ENCODE peak calls at places on chromosomes 1 and 21, in six cellular contexts. One of them, this sample, is unnamed.

GRCh38 chr1:214476229-214476957 is 75.0 kb downstream of the PTPN14 start:
- DNase-seq in D341Med: no peak
- DNase-seq in A172: no peak
- DNase-seq in left colon: no peak
- DNase-seq in stimulated activated CD8-positive, alpha-beta memory T cell treated with anti-CD3 and anti-CD28 coated beads, Interleukin-15, amount 100 ng/mL, for 4 hours: no peak
- DNase-seq in IMR-90: no peak
- DNase-seq in this sample: peak; percentile 40

GRCh38 chr1:93588955-93589354 is 92.7 kb downstream of the BCAR3 start:
- DNase-seq in A172: no peak
- DNase-seq in stimulated activated CD8-positive, alpha-beta memory T cell treated with anti-CD3 and anti-CD28 coated beads, Interleukin-15, amount 100 ng/mL, for 4 hours: no peak
- DNase-seq in D341Med: no peak
- DNase-seq in left colon: no peak
- DNase-seq in IMR-90: no peak
- DNase-seq in this sample: no peak

GRCh38 chr1:7044471-7044805 is 259.2 kb downstream of the CAMTA1 start:
- DNase-seq in A172: no peak
- DNase-seq in left colon: no peak
- DNase-seq in stimulated activated CD8-positive, alpha-beta memory T cell treated with anti-CD3 and anti-CD28 coated beads, Interleukin-15, amount 100 ng/mL, for 4 hours: no peak
- DNase-seq in IMR-90: no peak
- DNase-seq in D341Med: no peak
- DNase-seq in this sample: no peak

GRCh38 chr1:228668553-228669400 is 66.5 kb upstream of the RHOU start:
- DNase-seq in stimulated activated CD8-positive, alpha-beta memory T cell treated with anti-CD3 and anti-CD28 coated beads, Interleukin-15, amount 100 ng/mL, for 4 hours: no peak
- DNase-seq in D341Med: no peak
- DNase-seq in A172: no peak
- DNase-seq in IMR-90: peak; percentile 42
- DNase-seq in left colon: no peak
- DNase-seq in this sample: no peak

GRCh38 chr1:219990782-219991510 is 55.4 kb downstream of the EPRS1 start:
- DNase-seq in A172: peak; percentile 39
- DNase-seq in stimulated activated CD8-positive, alpha-beta memory T cell treated with anti-CD3 and anti-CD28 coated beads, Interleukin-15, amount 100 ng/mL, for 4 hours: no peak
- DNase-seq in left colon: no peak
- DNase-seq in IMR-90: peak; percentile 51
- DNase-seq in D341Med: peak; percentile 36
- DNase-seq in this sample: no peak

GRCh38 chr1:78650114-78650513 is 483 bp downstream of the IFI44 start:
- DNase-seq in A172: peak; percentile 13
- DNase-seq in D341Med: no peak
- DNase-seq in left colon: no peak
- DNase-seq in IMR-90: no peak
- DNase-seq in stimulated activated CD8-positive, alpha-beta memory T cell treated with anti-CD3 and anti-CD28 coated beads, Interleukin-15, amount 100 ng/mL, for 4 hours: no peak
- DNase-seq in this sample: no peak

GRCh38 chr1:25802915-25803314 is 2.9 kb downstream of the SELENON start:
- DNase-seq in IMR-90: no peak
- DNase-seq in A172: no peak
- DNase-seq in left colon: no peak
- DNase-seq in stimulated activated CD8-positive, alpha-beta memory T cell treated with anti-CD3 and anti-CD28 coated beads, Interleukin-15, amount 100 ng/mL, for 4 hours: no peak
- DNase-seq in D341Med: no peak
- DNase-seq in this sample: no peak

GRCh38 chr21:20971296-20971921 is 26.8 kb upstream of the NCAM2 start:
- DNase-seq in stimulated activated CD8-positive, alpha-beta memory T cell treated with anti-CD3 and anti-CD28 coated beads, Interleukin-15, amount 100 ng/mL, for 4 hours: no peak
- DNase-seq in A172: peak; percentile 21
- DNase-seq in IMR-90: peak; percentile 60
- DNase-seq in D341Med: peak; percentile 62
- DNase-seq in left colon: no peak
- DNase-seq in this sample: no peak

GRCh38 chr21:34826818-34827217 is 158.0 kb downstream of the CLIC6 start:
- DNase-seq in left colon: no peak
- DNase-seq in A172: no peak
- DNase-seq in stimulated activated CD8-positive, alpha-beta memory T cell treated with anti-CD3 and anti-CD28 coated beads, Interleukin-15, amount 100 ng/mL, for 4 hours: no peak
- DNase-seq in IMR-90: no peak
- DNase-seq in D341Med: no peak
- DNase-seq in this sample: no peak

GRCh38 chr1:78472851-78473496 is 17.8 kb upstream of the PTGFR start:
- DNase-seq in A172: no peak
- DNase-seq in left colon: no peak
- DNase-seq in D341Med: no peak
- DNase-seq in IMR-90: no peak
- DNase-seq in stimulated activated CD8-positive, alpha-beta memory T cell treated with anti-CD3 and anti-CD28 coated beads, Interleukin-15, amount 100 ng/mL, for 4 hours: no peak
- DNase-seq in this sample: no peak

GRCh38 chr21:31658053-31658452 is 1.4 kb upstream of the SOD1 start:
- DNase-seq in D341Med: no peak
- DNase-seq in A172: no peak
- DNase-seq in left colon: peak; percentile 75
- DNase-seq in stimulated activated CD8-positive, alpha-beta memory T cell treated with anti-CD3 and anti-CD28 coated beads, Interleukin-15, amount 100 ng/mL, for 4 hours: no peak
- DNase-seq in IMR-90: no peak
- DNase-seq in this sample: no peak

GRCh38 chr1:171985639-171986038 is 144.3 kb downstream of the DNM3 start:
- DNase-seq in left colon: no peak
- DNase-seq in IMR-90: no peak
- DNase-seq in A172: peak; percentile 15
- DNase-seq in stimulated activated CD8-positive, alpha-beta memory T cell treated with anti-CD3 and anti-CD28 coated beads, Interleukin-15, amount 100 ng/mL, for 4 hours: no peak
- DNase-seq in D341Med: peak; percentile 46
- DNase-seq in this sample: no peak

GRCh38 chr21:26769613-26770188 is 75.5 kb downstream of the ADAMTS1 start:
- DNase-seq in left colon: no peak
- DNase-seq in stimulated activated CD8-positive, alpha-beta memory T cell treated with anti-CD3 and anti-CD28 coated beads, Interleukin-15, amount 100 ng/mL, for 4 hours: no peak
- DNase-seq in IMR-90: peak; percentile 73
- DNase-seq in D341Med: no peak
- DNase-seq in A172: peak; percentile 42
- DNase-seq in this sample: no peak

GRCh38 chr1:208036177-208036808 is 125.4 kb upstream of the CD34 start:
- DNase-seq in left colon: no peak
- DNase-seq in D341Med: no peak
- DNase-seq in IMR-90: peak; percentile 31
- DNase-seq in A172: peak; percentile 49
- DNase-seq in stimulated activated CD8-positive, alpha-beta memory T cell treated with anti-CD3 and anti-CD28 coated beads, Interleukin-15, amount 100 ng/mL, for 4 hours: no peak
- DNase-seq in this sample: no peak

GRCh38 chr1:200653022-200653462 is 16.7 kb downstream of the DDX59 start:
- DNase-seq in IMR-90: no peak
- DNase-seq in A172: no peak
- DNase-seq in left colon: no peak
- DNase-seq in stimulated activated CD8-positive, alpha-beta memory T cell treated with anti-CD3 and anti-CD28 coated beads, Interleukin-15, amount 100 ng/mL, for 4 hours: no peak
- DNase-seq in D341Med: no peak
- DNase-seq in this sample: no peak

GRCh38 chr1:210394281-210394798 is 65.6 kb downstream of the HHAT start:
- DNase-seq in left colon: no peak
- DNase-seq in IMR-90: peak; percentile 27
- DNase-seq in A172: peak; percentile 82
- DNase-seq in stimulated activated CD8-positive, alpha-beta memory T cell treated with anti-CD3 and anti-CD28 coated beads, Interleukin-15, amount 100 ng/mL, for 4 hours: no peak
- DNase-seq in D341Med: no peak
- DNase-seq in this sample: no peak

GRCh38 chr1:15975358-15975804 is 520 bp downstream of the ZBTB17 start:
- DNase-seq in stimulated activated CD8-positive, alpha-beta memory T cell treated with anti-CD3 and anti-CD28 coated beads, Interleukin-15, amount 100 ng/mL, for 4 hours: peak; percentile 82
- DNase-seq in D341Med: peak; percentile 84
- DNase-seq in left colon: no peak
- DNase-seq in A172: no peak
- DNase-seq in IMR-90: peak; percentile 58
- DNase-seq in this sample: peak; percentile 31

GRCh38 chr1:56507925-56508522 is 71.3 kb downstream of the PLPP3 start:
- DNase-seq in IMR-90: no peak
- DNase-seq in A172: no peak
- DNase-seq in D341Med: no peak
- DNase-seq in stimulated activated CD8-positive, alpha-beta memory T cell treated with anti-CD3 and anti-CD28 coated beads, Interleukin-15, amount 100 ng/mL, for 4 hours: no peak
- DNase-seq in left colon: no peak
- DNase-seq in this sample: peak; percentile 27

GRCh38 chr1:11383553-11384169 is 95.3 kb upstream of the DISP3 start:
- DNase-seq in D341Med: no peak
- DNase-seq in stimulated activated CD8-positive, alpha-beta memory T cell treated with anti-CD3 and anti-CD28 coated beads, Interleukin-15, amount 100 ng/mL, for 4 hours: no peak
- DNase-seq in left colon: no peak
- DNase-seq in A172: no peak
- DNase-seq in IMR-90: no peak
- DNase-seq in this sample: no peak

GRCh38 chr1:165661691-165662090 is 30.7 kb downstream of the MGST3 start:
- DNase-seq in A172: no peak
- DNase-seq in left colon: no peak
- DNase-seq in stimulated activated CD8-positive, alpha-beta memory T cell treated with anti-CD3 and anti-CD28 coated beads, Interleukin-15, amount 100 ng/mL, for 4 hours: no peak
- DNase-seq in D341Med: no peak
- DNase-seq in IMR-90: no peak
- DNase-seq in this sample: no peak

GRCh38 chr1:150076066-150076465 is 8.5 kb downstream of the VPS45 start:
- DNase-seq in IMR-90: peak; percentile 79
- DNase-seq in A172: no peak
- DNase-seq in stimulated activated CD8-positive, alpha-beta memory T cell treated with anti-CD3 and anti-CD28 coated beads, Interleukin-15, amount 100 ng/mL, for 4 hours: no peak
- DNase-seq in left colon: no peak
- DNase-seq in D341Med: no peak
- DNase-seq in this sample: no peak

GRCh38 chr1:110615548-110616130 is 9.5 kb upstream of the KCNA2 start:
- DNase-seq in A172: peak; percentile 62
- DNase-seq in IMR-90: peak; percentile 51
- DNase-seq in D341Med: peak; percentile 66
- DNase-seq in left colon: peak; percentile 51
- DNase-seq in stimulated activated CD8-positive, alpha-beta memory T cell treated with anti-CD3 and anti-CD28 coated beads, Interleukin-15, amount 100 ng/mL, for 4 hours: no peak
- DNase-seq in this sample: peak; percentile 68

GRCh38 chr1:32208463-32208862 is 426 bp upstream of the DCDC2B start:
- DNase-seq in A172: no peak
- DNase-seq in left colon: no peak
- DNase-seq in stimulated activated CD8-positive, alpha-beta memory T cell treated with anti-CD3 and anti-CD28 coated beads, Interleukin-15, amount 100 ng/mL, for 4 hours: no peak
- DNase-seq in IMR-90: no peak
- DNase-seq in D341Med: no peak
- DNase-seq in this sample: no peak

GRCh38 chr1:43554444-43554992 is 23.8 kb downstream of the PTPRF start:
- DNase-seq in A172: peak; percentile 34
- DNase-seq in D341Med: peak; percentile 54
- DNase-seq in IMR-90: peak; percentile 50
- DNase-seq in left colon: no peak
- DNase-seq in stimulated activated CD8-positive, alpha-beta memory T cell treated with anti-CD3 and anti-CD28 coated beads, Interleukin-15, amount 100 ng/mL, for 4 hours: no peak
- DNase-seq in this sample: no peak

GRCh38 chr1:24151175-24151533 is 8.2 kb upstream of the IL22RA1 start:
- DNase-seq in left colon: peak; percentile 87
- DNase-seq in D341Med: no peak
- DNase-seq in A172: no peak
- DNase-seq in IMR-90: no peak
- DNase-seq in stimulated activated CD8-positive, alpha-beta memory T cell treated with anti-CD3 and anti-CD28 coated beads, Interleukin-15, amount 100 ng/mL, for 4 hours: no peak
- DNase-seq in this sample: peak; percentile 53

GRCh38 chr1:211326528-211327340 is at the start of gene TRAF5:
- DNase-seq in A172: peak; percentile 57
- DNase-seq in stimulated activated CD8-positive, alpha-beta memory T cell treated with anti-CD3 and anti-CD28 coated beads, Interleukin-15, amount 100 ng/mL, for 4 hours: peak; percentile 48
- DNase-seq in left colon: no peak
- DNase-seq in IMR-90: peak; percentile 55
- DNase-seq in D341Med: peak; percentile 82
- DNase-seq in this sample: peak; percentile 58

GRCh38 chr1:200708769-200709168 is 29.9 kb upstream of the CAMSAP2 start:
- DNase-seq in left colon: no peak
- DNase-seq in stimulated activated CD8-positive, alpha-beta memory T cell treated with anti-CD3 and anti-CD28 coated beads, Interleukin-15, amount 100 ng/mL, for 4 hours: no peak
- DNase-seq in A172: no peak
- DNase-seq in D341Med: no peak
- DNase-seq in IMR-90: peak; percentile 60
- DNase-seq in this sample: no peak

GRCh38 chr1:77424236-77424635 is 142.4 kb downstream of the AK5 start:
- DNase-seq in IMR-90: peak; percentile 74
- DNase-seq in D341Med: no peak
- DNase-seq in A172: no peak
- DNase-seq in left colon: no peak
- DNase-seq in stimulated activated CD8-positive, alpha-beta memory T cell treated with anti-CD3 and anti-CD28 coated beads, Interleukin-15, amount 100 ng/mL, for 4 hours: no peak
- DNase-seq in this sample: no peak

GRCh38 chr21:33028759-33029511 is 3.2 kb downstream of the OLIG2 start:
- DNase-seq in D341Med: no peak
- DNase-seq in IMR-90: peak; percentile 14
- DNase-seq in left colon: no peak
- DNase-seq in A172: no peak
- DNase-seq in stimulated activated CD8-positive, alpha-beta memory T cell treated with anti-CD3 and anti-CD28 coated beads, Interleukin-15, amount 100 ng/mL, for 4 hours: no peak
- DNase-seq in this sample: no peak

GRCh38 chr1:2596530-2597333 is 10.2 kb downstream of the PRXL2B start:
- DNase-seq in D341Med: peak; percentile 26
- DNase-seq in A172: no peak
- DNase-seq in stimulated activated CD8-positive, alpha-beta memory T cell treated with anti-CD3 and anti-CD28 coated beads, Interleukin-15, amount 100 ng/mL, for 4 hours: no peak
- DNase-seq in left colon: no peak
- DNase-seq in IMR-90: no peak
- DNase-seq in this sample: no peak

GRCh38 chr1:16367258-16367967 is 371 bp downstream of the SZRD1 start:
- DNase-seq in stimulated activated CD8-positive, alpha-beta memory T cell treated with anti-CD3 and anti-CD28 coated beads, Interleukin-15, amount 100 ng/mL, for 4 hours: peak; percentile 83
- DNase-seq in D341Med: peak; percentile 86
- DNase-seq in A172: peak; percentile 75
- DNase-seq in left colon: peak; percentile 84
- DNase-seq in IMR-90: peak; percentile 85
- DNase-seq in this sample: peak; percentile 74

GRCh38 chr1:226872455-226872854 is 2.0 kb downstream of the PSEN2 start:
- DNase-seq in left colon: no peak
- DNase-seq in D341Med: no peak
- DNase-seq in stimulated activated CD8-positive, alpha-beta memory T cell treated with anti-CD3 and anti-CD28 coated beads, Interleukin-15, amount 100 ng/mL, for 4 hours: no peak
- DNase-seq in A172: no peak
- DNase-seq in IMR-90: peak; percentile 71
- DNase-seq in this sample: no peak

GRCh38 chr1:230827081-230827681 is 41.1 kb downstream of the C1orf198 start:
- DNase-seq in stimulated activated CD8-positive, alpha-beta memory T cell treated with anti-CD3 and anti-CD28 coated beads, Interleukin-15, amount 100 ng/mL, for 4 hours: no peak
- DNase-seq in A172: no peak
- DNase-seq in left colon: no peak
- DNase-seq in IMR-90: peak; percentile 41
- DNase-seq in D341Med: peak; percentile 20
- DNase-seq in this sample: no peak

GRCh38 chr1:209662879-209663327 is 10.7 kb upstream of the LAMB3 start:
- DNase-seq in stimulated activated CD8-positive, alpha-beta memory T cell treated with anti-CD3 and anti-CD28 coated beads, Interleukin-15, amount 100 ng/mL, for 4 hours: no peak
- DNase-seq in A172: no peak
- DNase-seq in left colon: no peak
- DNase-seq in D341Med: no peak
- DNase-seq in IMR-90: no peak
- DNase-seq in this sample: no peak

GRCh38 chr1:53666566-53666965 is 72.4 kb downstream of the GLIS1 start:
- DNase-seq in A172: no peak
- DNase-seq in D341Med: no peak
- DNase-seq in IMR-90: no peak
- DNase-seq in left colon: no peak
- DNase-seq in stimulated activated CD8-positive, alpha-beta memory T cell treated with anti-CD3 and anti-CD28 coated beads, Interleukin-15, amount 100 ng/mL, for 4 hours: no peak
- DNase-seq in this sample: no peak

GRCh38 chr1:170675825-170676224 is 11.9 kb downstream of the PRRX1 start:
- DNase-seq in stimulated activated CD8-positive, alpha-beta memory T cell treated with anti-CD3 and anti-CD28 coated beads, Interleukin-15, amount 100 ng/mL, for 4 hours: no peak
- DNase-seq in left colon: no peak
- DNase-seq in D341Med: no peak
- DNase-seq in IMR-90: no peak
- DNase-seq in A172: no peak
- DNase-seq in this sample: no peak

GRCh38 chr1:156221986-156222692 is 9.3 kb downstream of the PMF1 start:
- DNase-seq in A172: no peak
- DNase-seq in IMR-90: no peak
- DNase-seq in left colon: no peak
- DNase-seq in D341Med: no peak
- DNase-seq in stimulated activated CD8-positive, alpha-beta memory T cell treated with anti-CD3 and anti-CD28 coated beads, Interleukin-15, amount 100 ng/mL, for 4 hours: no peak
- DNase-seq in this sample: no peak

GRCh38 chr1:78286686-78287085 is 204.1 kb upstream of the PTGFR start:
- DNase-seq in D341Med: no peak
- DNase-seq in A172: peak; percentile 14
- DNase-seq in stimulated activated CD8-positive, alpha-beta memory T cell treated with anti-CD3 and anti-CD28 coated beads, Interleukin-15, amount 100 ng/mL, for 4 hours: no peak
- DNase-seq in left colon: no peak
- DNase-seq in IMR-90: peak; percentile 88
- DNase-seq in this sample: no peak